ENCODE peak calls at places on chromosomes 6 and 20, in seven cellular contexts. M is OCI-LY7, S is breast epithelium, N is BE2C, R is lower lobe of right lung, F is AG09319, H is lung. Z is an unnamed sample.

GRCh38 chr6:38773338-38773737 is 58.2 kb downstream of the DNAH8 start:
- DNase-seq in N (peak), S (no peak), M (peak), F (no peak), R (no peak), H (no peak), Z (no peak)

GRCh38 chr6:170439366-170440351 is 113.4 kb downstream of the PSMB1 start:
- DNase-seq in N (no peak), F (no peak), R (no peak), H (no peak), S (no peak), M (no peak), Z (peak)

GRCh38 chr6:788058-788457 is 95.1 kb upstream of the EXOC2 start:
- DNase-seq in F (no peak), S (no peak), R (no peak), N (no peak), M (no peak), H (no peak), Z (no peak)

GRCh38 chr6:39167866-39168625 is 53.1 kb upstream of the SAYSD1 start:
- DNase-seq in N (no peak), R (no peak), S (no peak), F (no peak), M (no peak), H (no peak), Z (no peak)

GRCh38 chr20:23232219-23232581 is 118.4 kb upstream of the NXT1 start:
- DNase-seq in F (no peak), N (no peak), R (no peak), S (no peak), H (no peak), M (no peak), Z (no peak)

GRCh38 chr20:59400666-59401065 is 100.3 kb downstream of the EDN3 start:
- DNase-seq in H (no peak), S (no peak), R (no peak), F (no peak), M (no peak), N (no peak), Z (no peak)

GRCh38 chr6:24009319-24009718 is 116.7 kb upstream of the NRSN1 start:
- DNase-seq in H (no peak), F (no peak), N (no peak), R (no peak), S (no peak), M (no peak), Z (no peak)

GRCh38 chr6:135182993-135183531 is 2.0 kb downstream of the MYB start:
- DNase-seq in R (peak), N (no peak), H (peak), M (peak), S (no peak), F (no peak), Z (no peak)

GRCh38 chr20:55140631-55141030 is 665.2 kb downstream of the DOK5 start:
- DNase-seq in R (no peak), F (no peak), H (no peak), N (no peak), M (no peak), S (no peak), Z (no peak)

GRCh38 chr6:144150673-144151009 is 324 bp downstream of the STX11 start:
- DNase-seq in F (no peak), S (no peak), R (peak), N (no peak), M (peak), H (no peak), Z (no peak)
- TF ChIP-seq CTCF in F (no peak), S (peak), R (peak), N (no peak), M (no peak), H (no peak), Z (peak)

GRCh38 chr6:75503291-75503690 is 9.7 kb upstream of the FILIP1 start:
- DNase-seq in R (no peak), S (no peak), H (no peak), F (no peak), N (no peak), M (no peak), Z (no peak)

GRCh38 chr6:75505426-75505825 is 11.8 kb upstream of the FILIP1 start:
- DNase-seq in N (no peak), H (no peak), R (no peak), F (no peak), M (no peak), S (no peak), Z (no peak)

GRCh38 chr6:75501756-75502155 is 8.2 kb upstream of the FILIP1 start:
- DNase-seq in N (no peak), F (no peak), M (no peak), R (no peak), S (no peak), H (no peak), Z (no peak)

GRCh38 chr6:75502884-75503283 is 9.3 kb upstream of the FILIP1 start:
- DNase-seq in R (no peak), H (no peak), F (no peak), S (no peak), M (no peak), N (no peak), Z (no peak)

GRCh38 chr6:75504902-75505233 is 11.3 kb upstream of the FILIP1 start:
- DNase-seq in F (no peak), M (no peak), R (no peak), S (no peak), H (no peak), N (no peak), Z (peak)
- TF ChIP-seq CTCF in F (peak), M (no peak), R (no peak), S (no peak), H (no peak), N (peak), Z (peak)

GRCh38 chr20:58210398-58210747 is 18.1 kb downstream of the ANKRD60 start:
- DNase-seq in M (no peak), S (no peak), N (no peak), R (no peak), H (no peak), F (no peak), Z (no peak)
- TF ChIP-seq CTCF in M (no peak), S (no peak), N (no peak), R (no peak), H (no peak), F (no peak), Z (no peak)

GRCh38 chr6:30234361-30234760 is 21.2 kb upstream of the TRIM26 start:
- DNase-seq in S (no peak), F (no peak), M (no peak), H (no peak), N (no peak), R (no peak), Z (no peak)

GRCh38 chr6:30238178-30238795 is 25.1 kb upstream of the TRIM26 start:
- DNase-seq in N (peak), H (no peak), M (peak), S (no peak), R (no peak), F (no peak), Z (peak)
- TF ChIP-seq CTCF in N (peak), H (no peak), M (peak), S (no peak), R (peak), F (peak), Z (peak)

GRCh38 chr6:72500669-72501068 is 121.2 kb upstream of the KCNQ5 start:
- DNase-seq in S (no peak), M (no peak), H (no peak), R (no peak), N (no peak), F (no peak), Z (no peak)
- TF ChIP-seq CTCF in S (no peak), M (no peak), H (no peak), R (no peak), N (no peak), F (no peak), Z (no peak)

GRCh38 chr6:150755524-150755923 is 110.0 kb upstream of the MTHFD1L start:
- DNase-seq in R (no peak), S (no peak), N (no peak), H (no peak), M (no peak), F (no peak), Z (no peak)

GRCh38 chr6:150753404-150754184 is 111.9 kb upstream of the MTHFD1L start:
- DNase-seq in S (no peak), R (no peak), N (no peak), M (no peak), H (no peak), F (no peak), Z (no peak)

GRCh38 chr6:150751296-150751695 is 114.2 kb upstream of the MTHFD1L start:
- DNase-seq in F (no peak), H (no peak), N (no peak), S (no peak), R (no peak), M (no peak), Z (peak)

GRCh38 chr6:150755042-150755441 is 110.5 kb upstream of the MTHFD1L start:
- DNase-seq in F (no peak), M (no peak), H (no peak), S (no peak), N (peak), R (no peak), Z (no peak)

GRCh38 chr6:150752409-150752808 is 113.1 kb upstream of the MTHFD1L start:
- DNase-seq in S (no peak), F (no peak), R (no peak), H (no peak), M (no peak), N (no peak), Z (no peak)
- TF ChIP-seq CTCF in S (no peak), F (no peak), R (no peak), H (no peak), M (no peak), N (no peak), Z (no peak)

Z was measured in HFFc6.